ENCODE peak calls at places on chromosomes 4 and X, in five cellular contexts. Z is GM23248, Q is GM12878, U is HCT116, I is mammary epithelial cell. L is an unnamed sample.

GRCh38 chrX:151680805-151681204 is 14.5 kb upstream of the PRRG3 start:
- DNase-seq in I (peak; percentile 8), Z (peak; percentile 26), Q (peak; percentile 12), U (peak; percentile 32), L (peak; percentile 56)

GRCh38 chrX:96126182-96126581 is 558.5 kb upstream of the DIAPH2 start:
- DNase-seq in I (no peak), U (no peak), Z (no peak), Q (no peak), L (no peak)

GRCh38 chr4:105950701-105951100 is 55.4 kb downstream of the NPNT start:
- DNase-seq in U (no peak), Q (no peak), I (no peak), Z (no peak), L (no peak)

GRCh38 chrX:105618393-105619101 is 203.8 kb upstream of the NRK start:
- DNase-seq in I (peak; percentile 67), U (no peak), Z (no peak), Q (no peak), L (no peak)

GRCh38 chr4:110216079-110216478 is 17.7 kb upstream of the ELOVL6 start:
- DNase-seq in Z (peak; percentile 48), U (no peak), Q (no peak), I (no peak), L (no peak)

GRCh38 chr4:42653606-42654560 is 3.0 kb downstream of the ATP8A1 start:
- DNase-seq in Z (no peak), I (peak; percentile 14), U (no peak), Q (no peak), L (no peak)

GRCh38 chr4:6607368-6608050 is 32.5 kb downstream of the MAN2B2 start:
- DNase-seq in Q (peak; percentile 2), I (no peak), Z (no peak), U (no peak), L (no peak)

GRCh38 chr4:10172278-10173038 is 55.9 kb upstream of the WDR1 start:
- DNase-seq in U (no peak), Z (no peak), I (no peak), Q (no peak), L (no peak)

GRCh38 chrX:150360331-150360730 is 2.8 kb upstream of the MAMLD1 start:
- DNase-seq in I (no peak), Z (no peak), U (no peak), Q (no peak), L (no peak)

GRCh38 chrX:39981946-39982345 is 115.8 kb downstream of the BCOR start:
- DNase-seq in U (no peak), Q (no peak), Z (no peak), I (no peak), L (no peak)
- TF ChIP-seq EZH2 in U (no peak), Q (no peak), Z (no peak), I (no peak), L (no peak)

DNA sequence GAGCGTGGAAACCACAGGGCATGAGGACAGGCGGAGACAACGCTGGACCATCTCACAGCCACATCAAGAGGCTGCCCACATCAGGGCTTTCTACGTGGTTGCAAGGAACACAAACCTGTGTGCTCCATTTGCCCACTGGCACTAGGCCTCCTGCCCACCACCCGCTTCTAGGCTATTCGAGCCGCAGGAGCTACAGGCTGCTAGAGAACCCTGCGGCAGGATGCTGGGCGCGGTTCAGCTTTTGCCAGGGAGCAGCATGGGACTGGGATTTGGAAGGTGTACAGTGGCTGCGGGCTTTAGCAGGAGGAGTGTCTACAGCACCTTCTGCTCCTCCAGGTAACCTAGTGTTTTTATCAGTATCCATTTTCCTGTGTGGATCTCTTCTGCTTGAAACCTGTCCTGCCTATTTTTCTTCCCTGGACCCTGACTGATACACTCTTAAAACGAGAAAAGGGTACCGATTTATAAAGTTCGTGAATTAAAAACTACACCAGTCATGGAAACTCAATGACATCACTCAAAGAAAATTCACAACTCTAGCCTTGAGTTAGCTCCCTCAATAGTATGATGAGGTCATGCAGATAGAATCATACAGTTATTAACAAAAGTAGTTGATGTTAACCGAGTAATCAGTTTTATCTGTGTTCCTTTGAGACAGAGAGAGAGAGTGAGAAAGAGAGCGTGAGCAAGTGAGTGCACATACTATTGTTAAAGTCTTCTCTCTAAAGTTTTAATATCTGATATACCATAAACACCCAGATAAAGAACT is 12.8 kb downstream of the NOP14 start:
- DNase-seq in U (no peak), I (no peak), Q (no peak), Z (no peak), L (no peak)
- H3K36me3 ChIP-seq in U (peaks cover 83% of the 10 kb centered on the region), I (peaks cover 48% of the 10 kb centered on the region), Q (peaks cover 60% of the 10 kb centered on the region), Z (peaks cover 58% of the 10 kb centered on the region), L (peaks cover 94% of the 10 kb centered on the region)

DNA sequence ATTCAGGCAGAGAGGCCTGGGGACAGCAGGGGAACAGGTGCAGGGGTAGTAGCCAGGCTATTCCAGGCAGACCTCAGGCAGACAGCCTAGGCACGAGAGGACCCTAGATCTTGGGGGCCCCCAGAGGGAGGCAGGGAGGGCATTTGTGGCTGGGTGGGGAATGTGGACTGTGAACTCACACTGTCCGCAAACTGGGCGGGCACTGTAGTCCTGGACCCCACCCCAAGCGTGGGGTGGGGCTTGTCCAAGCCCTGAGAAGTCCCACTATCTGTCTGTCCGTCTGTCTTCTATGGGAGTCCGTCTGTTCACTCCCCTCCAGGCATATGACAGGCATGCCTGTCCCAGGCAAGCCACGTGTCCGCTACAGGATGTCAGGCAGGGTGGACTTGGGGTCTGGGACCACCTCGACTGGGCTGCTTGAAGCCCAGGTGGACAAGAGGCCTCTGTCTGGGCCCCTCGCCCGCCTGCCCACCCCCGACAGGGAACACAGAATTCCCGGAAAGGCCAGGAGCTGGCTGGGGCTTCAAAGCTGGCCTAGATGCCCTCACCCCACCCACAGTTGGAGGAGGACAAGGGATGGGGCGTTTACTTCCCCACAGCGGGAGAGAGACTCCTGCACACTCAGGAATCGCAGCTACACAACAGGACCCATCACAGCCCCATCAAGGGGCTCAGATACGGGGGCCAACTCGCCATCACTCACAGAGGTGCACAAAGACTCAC is at the start of gene SLC38A5:
- DNase-seq in Z (no peak), I (no peak), Q (no peak), U (no peak), L (no peak)
- H3K4me3 ChIP-seq in Z (no peak within 1 kb of the TSS), I (no peak within 1 kb of the TSS), Q (peak within 1 kb of the TSS; percentile 76), U (peak within 1 kb of the TSS; percentile 61), L (peak within 1 kb of the TSS; percentile 76)

DNA sequence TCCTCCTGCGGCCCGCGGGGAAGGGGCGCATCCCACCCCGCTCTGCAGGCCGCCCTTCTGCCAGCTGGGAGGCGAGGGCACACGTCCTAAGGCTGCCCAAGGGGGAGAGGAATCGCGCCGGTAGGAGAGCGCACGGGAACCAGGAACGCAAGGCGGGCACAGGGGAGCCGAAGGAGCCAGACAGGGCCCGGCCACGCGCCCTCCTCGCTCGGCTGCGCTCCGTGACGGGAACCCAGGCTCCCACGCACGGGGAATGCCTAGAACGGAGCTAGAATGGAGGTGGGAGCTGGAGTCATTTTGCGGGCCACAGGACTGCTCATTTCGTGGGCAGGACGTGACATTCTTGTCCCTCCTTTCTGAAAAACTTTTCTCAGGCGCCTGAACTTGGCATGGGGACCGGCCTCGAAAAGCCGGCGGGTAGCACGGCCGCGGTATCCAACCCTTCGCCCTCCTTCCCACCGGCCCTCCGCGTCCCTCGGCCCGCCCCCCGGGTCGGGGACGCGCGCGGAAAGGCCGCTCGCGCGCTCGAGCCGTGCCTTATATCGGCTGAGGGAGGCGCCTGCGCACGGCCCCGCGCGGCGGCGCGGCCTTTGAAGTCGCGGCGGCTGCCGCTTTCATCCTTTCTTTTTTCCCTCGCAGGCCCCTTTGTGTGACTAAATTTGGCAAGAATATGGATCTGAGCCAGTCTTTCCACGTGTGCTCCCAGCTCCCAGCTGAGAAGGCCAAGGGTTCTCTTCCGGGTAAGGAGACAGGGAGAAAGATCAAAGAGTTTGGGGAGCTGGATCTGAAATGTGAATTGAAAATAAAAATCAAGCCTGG is 4.3 kb upstream of the LEF1 start:
- DNase-seq in Z (peak; percentile 38), Q (no peak), I (peak; percentile 29), U (no peak), L (peak; percentile 88)
- TF ChIP-seq EZH2 in Z (peak; percentile 71), Q (no peak), I (peak; percentile 55), U (no peak), L (no peak)

L was measured in DND-41.